ENCODE peak calls at places on chromosomes 6 and 20, in nine cellular contexts. One of them, this sample, is unnamed.

GRCh38 chr20:36852187-36852586 is 23.8 kb upstream of the TLDC2 start:
- DNase-seq in PC-9: no peak
- DNase-seq in PC-3: no peak
- DNase-seq in hepatocyte: no peak
- DNase-seq in endodermal cell: peak
- DNase-seq in left lung: no peak
- DNase-seq in fibroblast of lung: no peak
- DNase-seq in right atrium auricular region: no peak
- DNase-seq in prostate gland: no peak
- DNase-seq in this sample: no peak

GRCh38 chr6:76441850-76442249 is 369.4 kb upstream of the IMPG1 start:
- DNase-seq in PC-9: no peak
- DNase-seq in PC-3: no peak
- DNase-seq in hepatocyte: peak
- DNase-seq in endodermal cell: peak
- DNase-seq in left lung: no peak
- DNase-seq in fibroblast of lung: no peak
- DNase-seq in right atrium auricular region: no peak
- DNase-seq in prostate gland: no peak
- DNase-seq in this sample: peak

GRCh38 chr6:118875672-118876071 is 18.3 kb upstream of the ASF1A start:
- DNase-seq in PC-9: no peak
- DNase-seq in PC-3: peak
- DNase-seq in hepatocyte: no peak
- DNase-seq in endodermal cell: no peak
- DNase-seq in left lung: no peak
- DNase-seq in fibroblast of lung: no peak
- DNase-seq in right atrium auricular region: no peak
- DNase-seq in prostate gland: no peak
- DNase-seq in this sample: no peak

GRCh38 chr20:11249683-11250082 is 575.9 kb upstream of the JAG1 start:
- DNase-seq in PC-9: no peak
- DNase-seq in PC-3: no peak
- DNase-seq in hepatocyte: no peak
- DNase-seq in endodermal cell: no peak
- DNase-seq in left lung: no peak
- DNase-seq in fibroblast of lung: no peak
- DNase-seq in right atrium auricular region: no peak
- DNase-seq in prostate gland: no peak
- DNase-seq in this sample: no peak

GRCh38 chr20:588476-588875 is 21.6 kb downstream of the TCF15 start:
- DNase-seq in PC-9: no peak
- DNase-seq in PC-3: no peak
- DNase-seq in hepatocyte: no peak
- DNase-seq in endodermal cell: no peak
- DNase-seq in left lung: no peak
- DNase-seq in fibroblast of lung: no peak
- DNase-seq in right atrium auricular region: no peak
- DNase-seq in prostate gland: no peak
- DNase-seq in this sample: no peak

GRCh38 chr20:58889334-58890072 is 37.0 kb downstream of the GNAS start:
- DNase-seq in PC-9: peak
- DNase-seq in PC-3: no peak
- DNase-seq in hepatocyte: peak
- DNase-seq in endodermal cell: no peak
- DNase-seq in left lung: no peak
- DNase-seq in fibroblast of lung: peak
- DNase-seq in right atrium auricular region: no peak
- DNase-seq in prostate gland: no peak
- DNase-seq in this sample: no peak

GRCh38 chr20:36121981-36122930 is 32.3 kb upstream of the EPB41L1 start:
- DNase-seq in PC-9: peak
- DNase-seq in PC-3: peak
- DNase-seq in hepatocyte: peak
- DNase-seq in endodermal cell: peak
- DNase-seq in left lung: peak
- DNase-seq in fibroblast of lung: no peak
- DNase-seq in right atrium auricular region: no peak
- DNase-seq in prostate gland: peak
- DNase-seq in this sample: no peak

GRCh38 chr6:21893778-21894177 is 300.2 kb downstream of the SOX4 start:
- DNase-seq in PC-9: no peak
- DNase-seq in PC-3: peak
- DNase-seq in hepatocyte: no peak
- DNase-seq in endodermal cell: no peak
- DNase-seq in left lung: no peak
- DNase-seq in fibroblast of lung: no peak
- DNase-seq in right atrium auricular region: no peak
- DNase-seq in prostate gland: no peak
- DNase-seq in this sample: no peak

GRCh38 chr6:161254126-161254753 is 19.6 kb downstream of the AGPAT4 start:
- DNase-seq in PC-9: no peak
- DNase-seq in PC-3: no peak
- DNase-seq in hepatocyte: peak
- DNase-seq in endodermal cell: no peak
- DNase-seq in left lung: no peak
- DNase-seq in fibroblast of lung: peak
- DNase-seq in right atrium auricular region: no peak
- DNase-seq in prostate gland: no peak
- DNase-seq in this sample: no peak

GRCh38 chr6:32396028-32396427 is 11.0 kb downstream of the BTNL2 start:
- DNase-seq in PC-9: no peak
- DNase-seq in PC-3: no peak
- DNase-seq in hepatocyte: no peak
- DNase-seq in endodermal cell: no peak
- DNase-seq in left lung: no peak
- DNase-seq in fibroblast of lung: no peak
- DNase-seq in right atrium auricular region: no peak
- DNase-seq in prostate gland: no peak
- DNase-seq in this sample: no peak

GRCh38 chr6:32397252-32397920 is 9.6 kb downstream of the BTNL2 start:
- DNase-seq in PC-9: no peak
- DNase-seq in PC-3: no peak
- DNase-seq in hepatocyte: no peak
- DNase-seq in endodermal cell: no peak
- DNase-seq in left lung: no peak
- DNase-seq in fibroblast of lung: no peak
- DNase-seq in right atrium auricular region: no peak
- DNase-seq in prostate gland: no peak
- DNase-seq in this sample: no peak

GRCh38 chr6:32387946-32388345 is 16.2 kb upstream of the TSBP1 start:
- DNase-seq in PC-9: no peak
- DNase-seq in PC-3: no peak
- DNase-seq in hepatocyte: peak
- DNase-seq in endodermal cell: no peak
- DNase-seq in left lung: no peak
- DNase-seq in fibroblast of lung: no peak
- DNase-seq in right atrium auricular region: no peak
- DNase-seq in prostate gland: no peak
- DNase-seq in this sample: no peak

DNA sequence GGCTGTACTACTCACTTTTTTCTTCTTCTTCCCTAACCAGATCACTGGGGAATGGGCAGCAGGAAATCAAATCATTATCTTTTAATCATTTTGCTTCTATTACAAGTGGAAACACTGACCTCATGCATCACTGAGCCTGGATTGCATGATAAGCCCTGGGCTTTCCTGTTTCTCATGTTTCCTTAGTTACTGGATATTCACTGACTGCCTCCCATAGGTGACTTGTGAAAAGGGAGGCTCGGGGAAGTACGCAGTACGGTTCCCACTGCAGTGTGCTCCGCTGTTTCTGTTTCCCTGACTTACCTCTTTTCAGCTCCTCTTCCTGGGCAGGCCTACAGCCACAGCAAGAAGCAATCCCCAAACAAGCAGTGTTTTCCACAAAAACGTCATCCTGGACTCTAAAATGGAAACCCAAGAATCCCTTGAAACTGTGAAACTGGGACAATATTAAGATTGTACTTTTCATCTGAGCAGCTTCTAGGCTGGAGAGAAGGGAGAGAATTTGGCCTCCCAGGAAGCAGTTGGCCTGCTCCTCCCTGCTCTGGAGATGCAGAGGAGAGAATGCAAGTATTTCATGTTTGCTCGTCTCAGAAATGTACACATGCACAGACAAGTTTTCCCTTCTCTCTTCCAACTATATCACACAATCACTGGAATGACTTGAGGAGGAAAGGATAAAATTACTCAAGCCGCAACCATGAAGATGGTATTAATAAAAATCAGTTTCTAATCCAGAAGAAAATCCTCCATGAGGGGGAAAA is 13.1 kb downstream of the BTNL2 start:
- DNase-seq in PC-9: no peak
- DNase-seq in PC-3: peak
- DNase-seq in hepatocyte: peak
- DNase-seq in endodermal cell: no peak
- DNase-seq in left lung: no peak
- DNase-seq in fibroblast of lung: no peak
- DNase-seq in right atrium auricular region: no peak
- DNase-seq in prostate gland: no peak
- DNase-seq in this sample: peak
- H3K4me3 ChIP-seq in PC-9: no peak
- H3K4me3 ChIP-seq in PC-3: no peak
- H3K4me3 ChIP-seq in hepatocyte: no peak
- H3K4me3 ChIP-seq in endodermal cell: no peak
- H3K4me3 ChIP-seq in left lung: no peak
- H3K4me3 ChIP-seq in fibroblast of lung: no peak
- H3K4me3 ChIP-seq in right atrium auricular region: no peak
- H3K4me3 ChIP-seq in prostate gland: no peak
- H3K4me3 ChIP-seq in this sample: no peak

DNA sequence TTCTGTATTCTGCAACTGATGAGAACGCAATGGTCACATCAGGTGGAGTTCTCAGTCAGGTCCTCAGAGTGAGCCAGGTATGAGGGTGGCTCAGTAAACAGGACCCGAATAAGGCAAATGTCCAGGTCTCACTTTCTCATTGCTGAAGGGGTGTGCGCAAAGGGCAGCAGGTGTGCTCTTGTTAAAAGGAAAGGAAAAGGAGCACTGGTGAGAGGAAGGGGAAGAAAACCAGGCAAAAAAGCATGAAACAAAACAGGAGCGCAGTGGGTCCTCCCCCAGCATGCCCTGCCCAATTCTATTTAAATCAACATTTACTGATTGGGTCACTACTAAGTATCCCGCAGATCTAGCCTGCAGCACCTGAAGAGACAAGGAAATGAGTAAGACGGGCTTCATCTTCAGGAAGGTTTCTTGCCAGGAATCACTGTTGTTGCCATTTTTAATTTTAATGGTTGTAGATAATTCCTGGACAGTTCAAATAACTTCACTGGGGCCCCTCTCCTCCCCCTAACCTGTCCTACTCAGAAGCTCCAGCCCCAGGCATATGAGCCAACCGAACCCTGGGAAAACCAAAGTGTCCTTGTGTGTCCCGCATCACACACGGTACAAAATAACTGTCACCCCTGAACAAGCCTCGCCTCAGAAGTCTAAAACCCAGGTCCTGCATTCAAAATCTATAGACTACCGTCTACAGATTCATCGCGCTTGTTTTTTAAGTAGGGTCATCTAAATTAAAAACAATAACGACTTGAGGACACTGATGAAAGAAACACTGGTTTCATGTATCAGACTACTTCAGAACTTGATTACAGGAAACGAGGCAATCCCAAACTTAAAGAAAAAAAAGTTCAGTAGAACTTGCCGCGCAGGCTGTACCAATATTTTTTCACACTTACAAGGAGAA is 980 bp downstream of the MBOAT1 start:
- DNase-seq in PC-9: peak
- DNase-seq in PC-3: peak
- DNase-seq in hepatocyte: peak
- DNase-seq in endodermal cell: peak
- DNase-seq in left lung: no peak
- DNase-seq in fibroblast of lung: peak
- DNase-seq in right atrium auricular region: no peak
- DNase-seq in prostate gland: peak
- DNase-seq in this sample: no peak
- H3K27ac ChIP-seq in PC-9: peak
- H3K27ac ChIP-seq in PC-3: peak
- H3K27ac ChIP-seq in hepatocyte: peak
- H3K27ac ChIP-seq in endodermal cell: no peak
- H3K27ac ChIP-seq in left lung: peak
- H3K27ac ChIP-seq in fibroblast of lung: peak
- H3K27ac ChIP-seq in right atrium auricular region: peak
- H3K27ac ChIP-seq in prostate gland: peak
- H3K27ac ChIP-seq in this sample: no peak

DNA sequence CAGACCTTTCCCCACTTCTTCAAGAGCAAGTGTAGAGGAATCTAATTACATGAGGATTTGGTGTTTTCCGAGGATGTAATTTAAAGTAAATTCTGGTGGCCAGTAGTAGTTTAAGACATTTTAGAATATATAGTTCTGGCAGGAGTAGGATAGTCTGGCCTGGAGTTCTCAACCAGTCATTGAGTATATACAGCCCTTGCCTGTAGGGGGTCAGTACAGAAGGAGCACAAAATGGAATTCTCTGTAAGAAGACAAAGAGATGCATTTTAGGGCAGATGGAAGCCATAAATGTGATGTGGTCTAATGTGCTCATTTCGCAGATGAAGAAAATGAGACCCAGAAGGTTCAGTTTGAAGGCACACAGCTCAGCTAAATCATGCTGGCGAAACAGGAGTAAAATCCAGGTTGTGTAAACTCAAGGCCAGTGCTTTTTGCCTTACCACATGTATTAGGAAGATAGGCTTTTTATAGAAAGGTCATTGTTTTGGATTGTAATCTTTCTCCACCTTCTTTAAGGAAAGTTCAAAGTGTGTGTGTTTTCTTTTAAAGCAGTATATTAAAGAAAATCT is 29.6 kb downstream of the QKI start:
- DNase-seq in PC-9: no peak
- DNase-seq in PC-3: no peak
- DNase-seq in hepatocyte: no peak
- DNase-seq in endodermal cell: no peak
- DNase-seq in left lung: no peak
- DNase-seq in fibroblast of lung: no peak
- DNase-seq in right atrium auricular region: no peak
- DNase-seq in prostate gland: no peak
- DNase-seq in this sample: no peak
- TF ChIP-seq CTCF in PC-9: no peak
- TF ChIP-seq CTCF in PC-3: no peak
- TF ChIP-seq CTCF in hepatocyte: no peak
- TF ChIP-seq CTCF in endodermal cell: peak
- TF ChIP-seq CTCF in left lung: no peak
- TF ChIP-seq CTCF in fibroblast of lung: no peak
- TF ChIP-seq CTCF in right atrium auricular region: no peak
- TF ChIP-seq CTCF in prostate gland: no peak
- TF ChIP-seq CTCF in this sample: no peak

GRCh38 chr6:10409160-10409765 is 5.6 kb downstream of the TFAP2A start:
- DNase-seq in PC-9: no peak
- DNase-seq in PC-3: peak
- DNase-seq in hepatocyte: no peak
- DNase-seq in endodermal cell: no peak
- DNase-seq in left lung: no peak
- DNase-seq in fibroblast of lung: no peak
- DNase-seq in right atrium auricular region: no peak
- DNase-seq in prostate gland: no peak
- DNase-seq in this sample: no peak
- H3K4me3 ChIP-seq in PC-9: peak
- H3K4me3 ChIP-seq in PC-3: peak
- H3K4me3 ChIP-seq in hepatocyte: peak
- H3K4me3 ChIP-seq in endodermal cell: no peak
- H3K4me3 ChIP-seq in left lung: no peak
- H3K4me3 ChIP-seq in fibroblast of lung: no peak
- H3K4me3 ChIP-seq in right atrium auricular region: no peak
- H3K4me3 ChIP-seq in prostate gland: peak
- H3K4me3 ChIP-seq in this sample: no peak

GRCh38 chr20:13396826-13397225 is 175.8 kb downstream of the ISM1 start:
- DNase-seq in PC-9: no peak
- DNase-seq in PC-3: no peak
- DNase-seq in hepatocyte: no peak
- DNase-seq in endodermal cell: no peak
- DNase-seq in left lung: no peak
- DNase-seq in fibroblast of lung: no peak
- DNase-seq in right atrium auricular region: no peak
- DNase-seq in prostate gland: no peak
- DNase-seq in this sample: no peak
- H3K27ac ChIP-seq in PC-9: no peak
- H3K27ac ChIP-seq in PC-3: no peak
- H3K27ac ChIP-seq in hepatocyte: no peak
- H3K27ac ChIP-seq in endodermal cell: no peak
- H3K27ac ChIP-seq in left lung: no peak
- H3K27ac ChIP-seq in fibroblast of lung: no peak
- H3K27ac ChIP-seq in right atrium auricular region: no peak
- H3K27ac ChIP-seq in prostate gland: no peak
- H3K27ac ChIP-seq in this sample: no peak

This sample was measured in WERI-Rb-1.